ENCODE peak calls at places on chromosomes 7 and 10, in five cellular contexts. X is sigmoid colon, E is upper lobe of left lung, F is suprapubic skin, M is GM23338. D is an unnamed sample.

GRCh38 chr10:92574545-92575377 is 868 bp upstream of the IDE start:
- DNase-seq in F (no peak), X (no peak), E (no peak), M (peak; percentile 78), D (no peak)

GRCh38 chr7:123747620-123748141 is 1.1 kb downstream of the WASL start:
- DNase-seq in E (no peak), F (peak; percentile 67), M (peak; percentile 83), X (peak; percentile 71), D (peak; percentile 49)

GRCh38 chr7:93997868-93998267 is 6.3 kb downstream of the BET1 start:
- DNase-seq in M (no peak), F (no peak), E (no peak), X (no peak), D (no peak)

GRCh38 chr7:68317476-68317875 is 1280.8 kb upstream of the AUTS2 start:
- DNase-seq in X (no peak), M (no peak), F (no peak), E (no peak), D (no peak)

GRCh38 chr10:114399576-114399975 is 4.7 kb downstream of the AFAP1L2 start:
- DNase-seq in X (no peak), E (no peak), M (no peak), F (no peak), D (no peak)

GRCh38 chr7:139482662-139483466 is 609 bp downstream of the KLRG2 start:
- DNase-seq in F (no peak), E (peak; percentile 90), X (no peak), M (peak; percentile 73), D (no peak)

GRCh38 chr7:41760293-41760692 is 57.4 kb upstream of the INHBA start:
- DNase-seq in F (no peak), M (no peak), X (no peak), E (no peak), D (no peak)

GRCh38 chr7:47303695-47304453 is 278.0 kb downstream of the TNS3 start:
- DNase-seq in X (peak; percentile 57), M (no peak), E (no peak), F (no peak), D (no peak)

GRCh38 chr10:86265877-86266259 is 100.7 kb downstream of the GRID1 start:
- DNase-seq in X (peak; percentile 47), F (no peak), M (no peak), E (no peak), D (no peak)

GRCh38 chr10:102865620-102866019 is 3.6 kb upstream of the AS3MT start:
- DNase-seq in X (no peak), M (no peak), F (no peak), E (no peak), D (no peak)

DNA sequence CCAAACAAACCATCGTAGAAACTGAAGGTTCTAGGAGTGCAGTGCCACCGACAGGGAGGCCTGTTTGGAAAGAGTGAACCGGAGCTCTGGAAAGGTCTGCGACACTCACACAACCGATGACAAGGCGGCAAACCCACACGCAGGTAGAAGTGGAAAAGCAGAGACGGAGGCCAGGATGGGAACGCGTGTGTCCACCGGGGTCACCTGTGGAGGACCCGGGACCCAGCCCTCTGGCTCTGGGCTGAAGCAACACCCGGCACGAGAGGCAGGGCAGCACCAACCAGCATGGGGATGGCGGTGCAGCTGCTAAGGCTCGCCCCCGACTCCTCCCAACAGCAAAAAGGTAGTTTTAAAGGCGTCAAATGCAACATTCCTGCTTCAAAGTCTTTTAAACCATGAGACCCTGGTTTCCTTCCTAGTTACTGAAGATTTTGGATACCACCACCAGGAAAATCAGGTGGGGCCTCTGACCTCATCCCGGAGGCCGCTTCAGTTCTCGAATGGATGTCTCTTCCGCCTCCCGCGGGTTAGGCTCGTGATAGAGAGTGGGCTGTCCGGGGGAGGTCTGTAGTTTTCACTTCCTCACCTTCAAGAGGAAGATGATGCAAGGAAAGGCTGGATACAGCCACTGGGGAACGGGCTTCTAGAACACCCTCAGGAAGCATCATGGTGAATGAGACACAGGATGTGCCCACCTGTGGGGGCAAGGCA is 115.5 kb downstream of the SMURF1 start:
- DNase-seq in M (no peak), F (no peak), X (peak; percentile 58), E (no peak), D (no peak)
- TF ChIP-seq POLR2AphosphoS5 in M (no peak), F (no peak), X (no peak), E (no peak), D (no peak)

GRCh38 chr10:88117869-88118632 is 254.6 kb downstream of the PTEN start:
- DNase-seq in X (no peak), M (peak; percentile 53), E (no peak), F (no peak), D (no peak)
- TF ChIP-seq CTCF in X (no peak), M (peak; percentile 52), E (no peak), F (peak; percentile 5), D (no peak)

GRCh38 chr7:30470783-30471182 is 7.8 kb downstream of the NOD1 start:
- DNase-seq in X (peak; percentile 87), E (no peak), M (no peak), F (no peak), D (no peak)
- TF ChIP-seq POLR2AphosphoS5 in X (peak; percentile 94), E (peak; percentile 83), M (no peak), F (no peak), D (peak; percentile 26)

DNA sequence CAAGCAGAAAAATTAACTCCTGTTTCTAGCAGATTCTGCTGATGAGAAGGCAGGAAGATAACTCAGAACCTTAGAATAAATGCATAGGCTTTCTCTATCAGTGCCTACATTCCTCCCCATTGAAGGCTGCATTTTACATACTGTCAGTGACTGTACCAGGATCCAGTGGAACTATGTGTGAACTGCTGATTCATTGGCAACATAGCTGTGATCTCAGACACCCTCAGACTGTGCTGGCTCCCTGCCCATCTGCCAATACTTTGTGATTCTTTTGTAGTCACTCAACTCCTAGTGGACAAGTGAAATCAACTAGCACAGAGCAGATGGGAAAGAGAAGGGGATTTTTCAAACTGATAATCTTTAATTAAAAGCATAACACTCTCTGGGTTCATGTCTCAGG is 375.8 kb downstream of the MDFIC start:
- DNase-seq in E (no peak), X (no peak), F (no peak), M (no peak), D (no peak)
- TF ChIP-seq CTCF in E (no peak), X (no peak), F (no peak), M (no peak), D (no peak)

GRCh38 chr7:108348913-108349312 is 107.3 kb downstream of the NRCAM start:
- DNase-seq in F (no peak), E (no peak), X (no peak), M (no peak), D (no peak)
- TF ChIP-seq POLR2AphosphoS5 in F (no peak), E (no peak), X (no peak), M (no peak), D (no peak)